ENCODE peak calls at places on chromosomes 7 and 10, in six cellular contexts. One of them, this sample, is unnamed.

GRCh38 chr7:131250331-131250730 is 77.3 kb upstream of the MKLN1 start:
- DNase-seq in SW480: no peak
- DNase-seq in T follicular helper cell: no peak
- DNase-seq in iPS DF 19.7: no peak
- DNase-seq in HCT116: no peak
- DNase-seq in stimulated activated CD8-positive, alpha-beta memory T cell treated with anti-CD3 and anti-CD28 coated beads, Interleukin-12 subunit alpha, Interleukin-12 subunit beta, amount 100 ng/mL, for 4 hours: no peak
- DNase-seq in this sample: no peak

GRCh38 chr7:133886081-133886480 is 241.1 kb upstream of the LRGUK start:
- DNase-seq in T follicular helper cell: no peak
- DNase-seq in stimulated activated CD8-positive, alpha-beta memory T cell treated with anti-CD3 and anti-CD28 coated beads, Interleukin-12 subunit alpha, Interleukin-12 subunit beta, amount 100 ng/mL, for 4 hours: no peak
- DNase-seq in iPS DF 19.7: no peak
- DNase-seq in HCT116: no peak
- DNase-seq in SW480: no peak
- DNase-seq in this sample: no peak

GRCh38 chr7:106927541-106927940 is 62.5 kb downstream of the PIK3CG start:
- DNase-seq in stimulated activated CD8-positive, alpha-beta memory T cell treated with anti-CD3 and anti-CD28 coated beads, Interleukin-12 subunit alpha, Interleukin-12 subunit beta, amount 100 ng/mL, for 4 hours: no peak
- DNase-seq in HCT116: no peak
- DNase-seq in SW480: no peak
- DNase-seq in iPS DF 19.7: no peak
- DNase-seq in T follicular helper cell: no peak
- DNase-seq in this sample: no peak

GRCh38 chr10:74988055-74988773 is 123.2 kb upstream of the SAMD8 start:
- DNase-seq in iPS DF 19.7: no peak
- DNase-seq in SW480: peak; percentile 25
- DNase-seq in T follicular helper cell: no peak
- DNase-seq in stimulated activated CD8-positive, alpha-beta memory T cell treated with anti-CD3 and anti-CD28 coated beads, Interleukin-12 subunit alpha, Interleukin-12 subunit beta, amount 100 ng/mL, for 4 hours: no peak
- DNase-seq in HCT116: no peak
- DNase-seq in this sample: no peak

GRCh38 chr7:134693256-134693655 is 46.6 kb downstream of the BPGM start:
- DNase-seq in HCT116: no peak
- DNase-seq in iPS DF 19.7: no peak
- DNase-seq in stimulated activated CD8-positive, alpha-beta memory T cell treated with anti-CD3 and anti-CD28 coated beads, Interleukin-12 subunit alpha, Interleukin-12 subunit beta, amount 100 ng/mL, for 4 hours: no peak
- DNase-seq in T follicular helper cell: no peak
- DNase-seq in SW480: no peak
- DNase-seq in this sample: no peak

GRCh38 chr7:130189281-130189782 is 15.9 kb downstream of the TMEM209 start:
- DNase-seq in T follicular helper cell: no peak
- DNase-seq in iPS DF 19.7: no peak
- DNase-seq in HCT116: no peak
- DNase-seq in stimulated activated CD8-positive, alpha-beta memory T cell treated with anti-CD3 and anti-CD28 coated beads, Interleukin-12 subunit alpha, Interleukin-12 subunit beta, amount 100 ng/mL, for 4 hours: no peak
- DNase-seq in SW480: no peak
- DNase-seq in this sample: no peak

GRCh38 chr10:108250954-108251620 is 1086.6 kb upstream of the SORCS1 start:
- DNase-seq in T follicular helper cell: no peak
- DNase-seq in SW480: no peak
- DNase-seq in iPS DF 19.7: no peak
- DNase-seq in HCT116: no peak
- DNase-seq in stimulated activated CD8-positive, alpha-beta memory T cell treated with anti-CD3 and anti-CD28 coated beads, Interleukin-12 subunit alpha, Interleukin-12 subunit beta, amount 100 ng/mL, for 4 hours: no peak
- DNase-seq in this sample: no peak

GRCh38 chr10:11234857-11235640 is 217.4 kb downstream of the CELF2 start:
- DNase-seq in iPS DF 19.7: no peak
- DNase-seq in HCT116: no peak
- DNase-seq in stimulated activated CD8-positive, alpha-beta memory T cell treated with anti-CD3 and anti-CD28 coated beads, Interleukin-12 subunit alpha, Interleukin-12 subunit beta, amount 100 ng/mL, for 4 hours: no peak
- DNase-seq in SW480: no peak
- DNase-seq in T follicular helper cell: no peak
- DNase-seq in this sample: no peak

GRCh38 chr10:85795460-85795859 is 571.1 kb downstream of the GRID1 start:
- DNase-seq in T follicular helper cell: no peak
- DNase-seq in SW480: no peak
- DNase-seq in HCT116: no peak
- DNase-seq in stimulated activated CD8-positive, alpha-beta memory T cell treated with anti-CD3 and anti-CD28 coated beads, Interleukin-12 subunit alpha, Interleukin-12 subunit beta, amount 100 ng/mL, for 4 hours: no peak
- DNase-seq in iPS DF 19.7: no peak
- DNase-seq in this sample: no peak

GRCh38 chr10:43958964-43959363 is 310.3 kb upstream of the ZNF32 start:
- DNase-seq in SW480: no peak
- DNase-seq in iPS DF 19.7: no peak
- DNase-seq in T follicular helper cell: no peak
- DNase-seq in stimulated activated CD8-positive, alpha-beta memory T cell treated with anti-CD3 and anti-CD28 coated beads, Interleukin-12 subunit alpha, Interleukin-12 subunit beta, amount 100 ng/mL, for 4 hours: no peak
- DNase-seq in HCT116: no peak
- DNase-seq in this sample: no peak

GRCh38 chr10:78578929-78579328 is 489.8 kb upstream of the ZMIZ1 start:
- DNase-seq in stimulated activated CD8-positive, alpha-beta memory T cell treated with anti-CD3 and anti-CD28 coated beads, Interleukin-12 subunit alpha, Interleukin-12 subunit beta, amount 100 ng/mL, for 4 hours: no peak
- DNase-seq in HCT116: no peak
- DNase-seq in T follicular helper cell: no peak
- DNase-seq in SW480: no peak
- DNase-seq in iPS DF 19.7: no peak
- DNase-seq in this sample: no peak

GRCh38 chr7:2154831-2155230 is 77.9 kb downstream of the MAD1L1 start:
- DNase-seq in HCT116: no peak
- DNase-seq in T follicular helper cell: no peak
- DNase-seq in SW480: no peak
- DNase-seq in stimulated activated CD8-positive, alpha-beta memory T cell treated with anti-CD3 and anti-CD28 coated beads, Interleukin-12 subunit alpha, Interleukin-12 subunit beta, amount 100 ng/mL, for 4 hours: no peak
- DNase-seq in iPS DF 19.7: no peak
- DNase-seq in this sample: no peak

GRCh38 chr10:51468424-51468823 is 231.0 kb downstream of the CSTF2T start:
- DNase-seq in stimulated activated CD8-positive, alpha-beta memory T cell treated with anti-CD3 and anti-CD28 coated beads, Interleukin-12 subunit alpha, Interleukin-12 subunit beta, amount 100 ng/mL, for 4 hours: no peak
- DNase-seq in iPS DF 19.7: no peak
- DNase-seq in HCT116: no peak
- DNase-seq in SW480: no peak
- DNase-seq in T follicular helper cell: no peak
- DNase-seq in this sample: no peak

GRCh38 chr10:132283604-132284382 is 24.0 kb downstream of the STK32C start:
- DNase-seq in HCT116: no peak
- DNase-seq in stimulated activated CD8-positive, alpha-beta memory T cell treated with anti-CD3 and anti-CD28 coated beads, Interleukin-12 subunit alpha, Interleukin-12 subunit beta, amount 100 ng/mL, for 4 hours: no peak
- DNase-seq in SW480: peak; percentile 14
- DNase-seq in T follicular helper cell: no peak
- DNase-seq in iPS DF 19.7: no peak
- DNase-seq in this sample: peak; percentile 56

GRCh38 chr7:154777489-154777888 is 225.4 kb downstream of the PAXIP1 start:
- DNase-seq in stimulated activated CD8-positive, alpha-beta memory T cell treated with anti-CD3 and anti-CD28 coated beads, Interleukin-12 subunit alpha, Interleukin-12 subunit beta, amount 100 ng/mL, for 4 hours: no peak
- DNase-seq in iPS DF 19.7: no peak
- DNase-seq in T follicular helper cell: no peak
- DNase-seq in HCT116: no peak
- DNase-seq in SW480: no peak
- DNase-seq in this sample: peak; percentile 43

GRCh38 chr7:145902123-145902522 is 214.5 kb upstream of the CNTNAP2 start:
- DNase-seq in stimulated activated CD8-positive, alpha-beta memory T cell treated with anti-CD3 and anti-CD28 coated beads, Interleukin-12 subunit alpha, Interleukin-12 subunit beta, amount 100 ng/mL, for 4 hours: no peak
- DNase-seq in iPS DF 19.7: no peak
- DNase-seq in SW480: no peak
- DNase-seq in HCT116: no peak
- DNase-seq in T follicular helper cell: no peak
- DNase-seq in this sample: no peak

GRCh38 chr10:119391430-119392313 is 150.8 kb downstream of the RGS10 start:
- DNase-seq in iPS DF 19.7: no peak
- DNase-seq in SW480: no peak
- DNase-seq in HCT116: no peak
- DNase-seq in T follicular helper cell: no peak
- DNase-seq in stimulated activated CD8-positive, alpha-beta memory T cell treated with anti-CD3 and anti-CD28 coated beads, Interleukin-12 subunit alpha, Interleukin-12 subunit beta, amount 100 ng/mL, for 4 hours: no peak
- DNase-seq in this sample: no peak

GRCh38 chr10:74179124-74179710 is 28.2 kb downstream of the ADK start:
- DNase-seq in T follicular helper cell: no peak
- DNase-seq in iPS DF 19.7: no peak
- DNase-seq in SW480: no peak
- DNase-seq in stimulated activated CD8-positive, alpha-beta memory T cell treated with anti-CD3 and anti-CD28 coated beads, Interleukin-12 subunit alpha, Interleukin-12 subunit beta, amount 100 ng/mL, for 4 hours: no peak
- DNase-seq in HCT116: no peak
- DNase-seq in this sample: no peak

GRCh38 chr7:129434172-129434845 is at the start of gene STRIP2:
- DNase-seq in SW480: peak; percentile 85
- DNase-seq in HCT116: peak; percentile 50
- DNase-seq in T follicular helper cell: peak; percentile 84
- DNase-seq in iPS DF 19.7: peak; percentile 60
- DNase-seq in stimulated activated CD8-positive, alpha-beta memory T cell treated with anti-CD3 and anti-CD28 coated beads, Interleukin-12 subunit alpha, Interleukin-12 subunit beta, amount 100 ng/mL, for 4 hours: peak; percentile 86
- DNase-seq in this sample: peak; percentile 95

GRCh38 chr7:93757421-93757820 is 133.1 kb downstream of the TFPI2 start:
- DNase-seq in T follicular helper cell: no peak
- DNase-seq in SW480: no peak
- DNase-seq in stimulated activated CD8-positive, alpha-beta memory T cell treated with anti-CD3 and anti-CD28 coated beads, Interleukin-12 subunit alpha, Interleukin-12 subunit beta, amount 100 ng/mL, for 4 hours: no peak
- DNase-seq in iPS DF 19.7: no peak
- DNase-seq in HCT116: no peak
- DNase-seq in this sample: no peak

GRCh38 chr7:150940446-150941102 is 37.5 kb downstream of the KCNH2 start:
- DNase-seq in HCT116: no peak
- DNase-seq in iPS DF 19.7: no peak
- DNase-seq in T follicular helper cell: no peak
- DNase-seq in SW480: no peak
- DNase-seq in stimulated activated CD8-positive, alpha-beta memory T cell treated with anti-CD3 and anti-CD28 coated beads, Interleukin-12 subunit alpha, Interleukin-12 subunit beta, amount 100 ng/mL, for 4 hours: no peak
- DNase-seq in this sample: no peak

GRCh38 chr10:131245475-131246059 is 66.0 kb downstream of the TCERG1L start:
- DNase-seq in iPS DF 19.7: no peak
- DNase-seq in T follicular helper cell: no peak
- DNase-seq in stimulated activated CD8-positive, alpha-beta memory T cell treated with anti-CD3 and anti-CD28 coated beads, Interleukin-12 subunit alpha, Interleukin-12 subunit beta, amount 100 ng/mL, for 4 hours: no peak
- DNase-seq in HCT116: no peak
- DNase-seq in SW480: no peak
- DNase-seq in this sample: no peak

GRCh38 chr7:41696323-41696916 is 6.5 kb downstream of the INHBA start:
- DNase-seq in SW480: peak; percentile 70
- DNase-seq in T follicular helper cell: no peak
- DNase-seq in HCT116: peak; percentile 39
- DNase-seq in stimulated activated CD8-positive, alpha-beta memory T cell treated with anti-CD3 and anti-CD28 coated beads, Interleukin-12 subunit alpha, Interleukin-12 subunit beta, amount 100 ng/mL, for 4 hours: no peak
- DNase-seq in iPS DF 19.7: peak; percentile 63
- DNase-seq in this sample: peak; percentile 74

GRCh38 chr7:107446531-107446930 is 23.3 kb upstream of the GPR22 start:
- DNase-seq in iPS DF 19.7: no peak
- DNase-seq in HCT116: no peak
- DNase-seq in T follicular helper cell: no peak
- DNase-seq in SW480: no peak
- DNase-seq in stimulated activated CD8-positive, alpha-beta memory T cell treated with anti-CD3 and anti-CD28 coated beads, Interleukin-12 subunit alpha, Interleukin-12 subunit beta, amount 100 ng/mL, for 4 hours: no peak
- DNase-seq in this sample: no peak

GRCh38 chr7:25173184-25173583 is 48.1 kb upstream of the CYCS start:
- DNase-seq in T follicular helper cell: no peak
- DNase-seq in iPS DF 19.7: no peak
- DNase-seq in HCT116: no peak
- DNase-seq in SW480: no peak
- DNase-seq in stimulated activated CD8-positive, alpha-beta memory T cell treated with anti-CD3 and anti-CD28 coated beads, Interleukin-12 subunit alpha, Interleukin-12 subunit beta, amount 100 ng/mL, for 4 hours: no peak
- DNase-seq in this sample: no peak

GRCh38 chr7:100867796-100868485 is 754 bp downstream of the TRIP6 start:
- DNase-seq in iPS DF 19.7: no peak
- DNase-seq in stimulated activated CD8-positive, alpha-beta memory T cell treated with anti-CD3 and anti-CD28 coated beads, Interleukin-12 subunit alpha, Interleukin-12 subunit beta, amount 100 ng/mL, for 4 hours: no peak
- DNase-seq in T follicular helper cell: no peak
- DNase-seq in SW480: no peak
- DNase-seq in HCT116: no peak
- DNase-seq in this sample: no peak

GRCh38 chr7:152344253-152344652 is 91.5 kb downstream of the KMT2C start:
- DNase-seq in T follicular helper cell: no peak
- DNase-seq in iPS DF 19.7: no peak
- DNase-seq in SW480: no peak
- DNase-seq in stimulated activated CD8-positive, alpha-beta memory T cell treated with anti-CD3 and anti-CD28 coated beads, Interleukin-12 subunit alpha, Interleukin-12 subunit beta, amount 100 ng/mL, for 4 hours: no peak
- DNase-seq in HCT116: no peak
- DNase-seq in this sample: no peak

GRCh38 chr10:87850742-87851205 is 12.6 kb downstream of the KLLN start:
- DNase-seq in SW480: peak; percentile 74
- DNase-seq in HCT116: no peak
- DNase-seq in T follicular helper cell: peak; percentile 25
- DNase-seq in iPS DF 19.7: no peak
- DNase-seq in stimulated activated CD8-positive, alpha-beta memory T cell treated with anti-CD3 and anti-CD28 coated beads, Interleukin-12 subunit alpha, Interleukin-12 subunit beta, amount 100 ng/mL, for 4 hours: peak; percentile 17
- DNase-seq in this sample: peak; percentile 46

GRCh38 chr10:98312349-98312748 is 44.4 kb upstream of the LOXL4 start:
- DNase-seq in iPS DF 19.7: no peak
- DNase-seq in stimulated activated CD8-positive, alpha-beta memory T cell treated with anti-CD3 and anti-CD28 coated beads, Interleukin-12 subunit alpha, Interleukin-12 subunit beta, amount 100 ng/mL, for 4 hours: no peak
- DNase-seq in HCT116: no peak
- DNase-seq in SW480: no peak
- DNase-seq in T follicular helper cell: no peak
- DNase-seq in this sample: no peak

GRCh38 chr10:93150289-93150688 is 76.6 kb downstream of the CYP26A1 start:
- DNase-seq in T follicular helper cell: no peak
- DNase-seq in HCT116: no peak
- DNase-seq in iPS DF 19.7: no peak
- DNase-seq in stimulated activated CD8-positive, alpha-beta memory T cell treated with anti-CD3 and anti-CD28 coated beads, Interleukin-12 subunit alpha, Interleukin-12 subunit beta, amount 100 ng/mL, for 4 hours: no peak
- DNase-seq in SW480: peak; percentile 41
- DNase-seq in this sample: no peak

GRCh38 chr7:107029764-107030286 is 14.7 kb upstream of the PRKAR2B start:
- DNase-seq in T follicular helper cell: no peak
- DNase-seq in HCT116: no peak
- DNase-seq in iPS DF 19.7: no peak
- DNase-seq in SW480: no peak
- DNase-seq in stimulated activated CD8-positive, alpha-beta memory T cell treated with anti-CD3 and anti-CD28 coated beads, Interleukin-12 subunit alpha, Interleukin-12 subunit beta, amount 100 ng/mL, for 4 hours: no peak
- DNase-seq in this sample: no peak

GRCh38 chr10:25015927-25016348 is at the start of gene ENKUR:
- DNase-seq in HCT116: peak; percentile 90
- DNase-seq in SW480: peak; percentile 87
- DNase-seq in iPS DF 19.7: peak; percentile 69
- DNase-seq in T follicular helper cell: peak; percentile 93
- DNase-seq in stimulated activated CD8-positive, alpha-beta memory T cell treated with anti-CD3 and anti-CD28 coated beads, Interleukin-12 subunit alpha, Interleukin-12 subunit beta, amount 100 ng/mL, for 4 hours: peak; percentile 78
- DNase-seq in this sample: peak; percentile 92

GRCh38 chr7:129780257-129781127 is 169.0 kb downstream of the NRF1 start:
- DNase-seq in SW480: peak; percentile 93
- DNase-seq in stimulated activated CD8-positive, alpha-beta memory T cell treated with anti-CD3 and anti-CD28 coated beads, Interleukin-12 subunit alpha, Interleukin-12 subunit beta, amount 100 ng/mL, for 4 hours: peak; percentile 66
- DNase-seq in HCT116: peak; percentile 75
- DNase-seq in T follicular helper cell: peak; percentile 59
- DNase-seq in iPS DF 19.7: no peak
- DNase-seq in this sample: no peak

This sample was measured in head of caudate nucleus.